ENCODE peak calls at places on chromosomes 11 and 22, in nine cellular contexts. Z is dorsolateral prefrontal cortex; L is CD4-positive, alpha-beta memory T cell; E is mesenchymal stem cell; B is GM23248; W is right lobe of liver; I is pancreas; N is esophagus squamous epithelium; U is SK-N-MC. X is an unnamed sample.

GRCh38 chr22:24494535-24495364 is at the start of gene UPB1:
- DNase-seq in L (no peak), E (no peak), I (no peak), Z (no peak), W (peak), B (no peak), U (no peak), N (no peak), X (no peak)

GRCh38 chr11:94791216-94791889 is 23.2 kb downstream of the AMOTL1 start:
- DNase-seq in L (no peak), I (no peak), E (no peak), W (no peak), N (no peak), Z (no peak), U (no peak), B (peak), X (peak)

GRCh38 chr11:132962026-132962425 is 570.3 kb downstream of the OPCML start:
- DNase-seq in B (peak), L (no peak), I (no peak), E (no peak), N (no peak), W (no peak), U (no peak), Z (peak), X (peak)

GRCh38 chr11:132114185-132114584 is 743.8 kb downstream of the NTM start:
- DNase-seq in L (no peak), Z (peak), N (no peak), U (no peak), B (peak), W (peak), E (no peak), I (peak), X (peak)

GRCh38 chr11:355581-356458 is 13.5 kb upstream of the B4GALNT4 start:
- DNase-seq in N (peak), E (peak), Z (no peak), W (peak), I (peak), L (peak), U (peak), B (peak), X (peak)

GRCh38 chr11:114082415-114082748 is 22.9 kb downstream of the ZBTB16 start:
- DNase-seq in E (peak), Z (no peak), U (no peak), B (peak), I (no peak), L (no peak), N (no peak), W (no peak), X (peak)

GRCh38 chr11:2426826-2427521 is 17.3 kb downstream of the TRPM5 start:
- DNase-seq in U (no peak), Z (no peak), W (no peak), B (no peak), I (no peak), E (no peak), N (no peak), L (no peak), X (no peak)

GRCh38 chr11:102295045-102295444 is 22.2 kb upstream of the BIRC3 start:
- DNase-seq in U (no peak), B (no peak), W (no peak), E (no peak), I (no peak), Z (no peak), N (no peak), L (no peak), X (no peak)

GRCh38 chr11:67118059-67118766 is 850 bp upstream of the KDM2A start:
- DNase-seq in Z (peak), W (peak), L (peak), N (no peak), E (no peak), I (peak), U (no peak), B (peak), X (peak)

GRCh38 chr22:47862394-47862793 is 1099.9 kb downstream of the TBC1D22A start:
- DNase-seq in Z (no peak), L (no peak), B (no peak), E (no peak), N (no peak), U (no peak), W (no peak), I (no peak), X (no peak)

GRCh38 chr11:57457643-57458023 is 2.7 kb upstream of the RTN4RL2 start:
- DNase-seq in U (no peak), B (no peak), Z (no peak), I (no peak), L (no peak), E (no peak), N (no peak), W (no peak), X (no peak)

GRCh38 chr22:32729368-32729767 is 72.1 kb upstream of the TIMP3 start:
- DNase-seq in W (no peak), E (no peak), L (no peak), Z (no peak), B (no peak), U (no peak), I (no peak), N (no peak), X (no peak)

GRCh38 chr11:73359930-73360742 is 16.1 kb upstream of the RELT start:
- DNase-seq in Z (no peak), B (peak), L (no peak), N (no peak), W (no peak), I (no peak), U (no peak), E (no peak), X (peak)

GRCh38 chr22:30169002-30169401 is 77.6 kb downstream of the LIF start:
- DNase-seq in U (no peak), W (no peak), B (no peak), Z (no peak), E (no peak), L (peak), I (no peak), N (no peak), X (no peak)

GRCh38 chr11:121692236-121692635 is 239.5 kb upstream of the SORL1-AS1 start:
- DNase-seq in N (no peak), I (no peak), B (no peak), L (no peak), U (no peak), Z (no peak), E (no peak), W (no peak), X (no peak)

GRCh38 chr11:85826096-85826855 is 15.3 kb upstream of the SYTL2 start:
- DNase-seq in I (no peak), E (peak), B (peak), U (no peak), N (no peak), W (peak), Z (peak), L (no peak), X (peak)

GRCh38 chr22:30667092-30667485 is 586 bp downstream of the DUSP18 start:
- DNase-seq in B (peak), N (no peak), U (no peak), I (no peak), L (peak), W (no peak), E (no peak), Z (no peak), X (no peak)

GRCh38 chr11:5289696-5290095 is 12.1 kb downstream of the OR51B4 start:
- DNase-seq in I (no peak), W (no peak), Z (no peak), U (no peak), L (no peak), B (peak), N (no peak), E (no peak), X (no peak)

GRCh38 chr22:31579835-31580242 is 82.2 kb downstream of the PISD start:
- DNase-seq in N (no peak), U (no peak), I (no peak), W (no peak), E (no peak), L (no peak), B (no peak), Z (no peak), X (peak)

GRCh38 chr11:66221726-66222236 is 46.7 kb upstream of the RAB1B start:
- DNase-seq in I (no peak), U (no peak), L (no peak), W (no peak), E (peak), N (no peak), B (peak), Z (no peak), X (no peak)

GRCh38 chr11:92383430-92383829 is 158.8 kb downstream of the FAT3 start:
- DNase-seq in N (no peak), U (no peak), I (no peak), E (peak), L (no peak), Z (no peak), W (no peak), B (peak), X (peak)

GRCh38 chr11:117686711-117687110 is 110.3 kb downstream of the DSCAML1 start:
- DNase-seq in L (no peak), E (no peak), I (no peak), Z (no peak), W (no peak), N (no peak), B (peak), U (no peak), X (no peak)

GRCh38 chr11:44839458-44840084 is 111.1 kb downstream of the TP53I11 start:
- DNase-seq in W (no peak), N (no peak), B (no peak), E (no peak), L (no peak), I (no peak), U (no peak), Z (no peak), X (no peak)

GRCh38 chr11:74464746-74465145 is 2.6 kb downstream of the KCNE3 start:
- DNase-seq in W (no peak), N (no peak), L (no peak), E (no peak), B (no peak), I (no peak), Z (no peak), U (no peak), X (no peak)

GRCh38 chr22:46549971-46550641 is 12.7 kb upstream of the CELSR1 start:
- DNase-seq in Z (no peak), U (no peak), I (no peak), W (no peak), E (no peak), B (no peak), N (no peak), L (no peak), X (no peak)

GRCh38 chr11:70073188-70073817 is 4.8 kb upstream of the ANO1 start:
- DNase-seq in U (no peak), W (no peak), E (no peak), N (no peak), L (no peak), Z (no peak), B (peak), I (no peak), X (peak)

GRCh38 chr11:112280268-112281126 is 19.8 kb upstream of the PLET1 start:
- DNase-seq in I (peak), L (peak), E (peak), Z (peak), W (peak), N (no peak), B (peak), U (no peak), X (peak)

GRCh38 chr11:112281776-112282175 is 21.1 kb upstream of the PLET1 start:
- DNase-seq in L (no peak), Z (no peak), U (no peak), E (no peak), N (no peak), W (no peak), B (no peak), I (no peak), X (no peak)

GRCh38 chr11:112278803-112279202 is 18.1 kb upstream of the PLET1 start:
- DNase-seq in U (no peak), L (no peak), I (no peak), N (no peak), E (no peak), Z (no peak), W (no peak), B (no peak), X (no peak)

GRCh38 chr11:112277937-112278336 is 17.3 kb upstream of the PLET1 start:
- DNase-seq in N (no peak), Z (no peak), W (no peak), B (peak), L (no peak), U (no peak), I (no peak), E (no peak), X (peak)

GRCh38 chr11:112279901-112280267 is 19.2 kb upstream of the PLET1 start:
- DNase-seq in Z (peak), U (no peak), W (peak), I (peak), N (no peak), B (peak), E (peak), L (peak), X (peak)
- H3K4me3 ChIP-seq in Z (peak), U (peak), W (peak), I (peak), N (peak), B (peak), E (no peak), L (peak), X (peak)

GRCh38 chr11:118939948-118940598 is 14.3 kb upstream of the BCL9L start:
- DNase-seq in E (peak), Z (no peak), L (no peak), I (no peak), U (no peak), W (peak), N (no peak), B (peak), X (peak)
- H3K4me3 ChIP-seq in E (no peak), Z (no peak), L (no peak), I (no peak), U (peak), W (no peak), N (no peak), B (no peak), X (no peak)

DNA sequence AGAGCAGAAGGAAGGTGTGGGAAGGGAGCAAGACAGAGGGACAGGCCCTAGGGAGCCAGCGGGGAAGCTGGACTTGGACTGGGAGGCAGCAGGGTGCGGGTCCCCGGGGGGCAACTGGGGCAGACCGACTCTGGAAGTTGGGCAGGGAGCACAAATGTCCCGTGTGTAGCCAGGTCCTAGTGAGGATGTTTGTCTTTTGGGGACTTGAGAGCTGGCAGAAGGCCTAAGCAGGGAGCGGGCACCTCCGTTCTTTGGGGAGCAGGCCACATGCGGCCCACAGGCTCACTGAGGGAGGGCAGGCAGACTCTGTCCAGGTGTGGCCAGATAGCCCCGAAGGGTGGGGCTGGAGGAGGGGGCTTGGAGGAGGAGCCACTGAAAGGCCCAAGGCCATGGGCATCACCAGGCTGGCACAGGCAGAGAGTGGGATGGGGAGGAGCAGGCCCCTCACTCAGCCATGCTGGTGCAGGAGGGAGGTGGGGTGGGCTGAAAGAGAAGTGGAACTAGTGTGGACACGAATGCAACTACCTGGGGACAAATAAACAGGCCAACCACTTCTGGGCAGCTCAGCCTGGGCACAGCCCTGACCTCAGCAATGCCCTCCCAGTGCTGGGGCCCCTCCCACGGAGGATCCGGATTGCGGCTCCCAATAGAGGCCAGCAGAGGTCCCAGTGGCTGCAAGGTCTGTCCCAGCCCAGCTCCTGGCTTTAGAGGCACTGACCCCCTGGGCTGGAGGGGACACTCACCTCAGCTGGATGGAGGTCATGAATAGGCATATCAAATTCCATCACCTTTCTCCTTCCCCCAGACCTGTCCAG is 1.3 kb upstream of the SCARF2 start:
- DNase-seq in W (no peak), L (no peak), I (no peak), Z (no peak), N (no peak), U (no peak), B (peak), E (peak), X (no peak)
- H3K4me3 ChIP-seq in W (no peak), L (no peak), I (no peak), Z (no peak), N (peak), U (peak), B (peak), E (no peak), X (peak)

GRCh38 chr11:11995601-11996000 is 12.8 kb downstream of the DKK3 start:
- DNase-seq in B (no peak), Z (no peak), U (no peak), L (peak), I (no peak), E (no peak), W (no peak), N (no peak), X (no peak)

GRCh38 chr11:11993814-11994213 is 14.6 kb downstream of the DKK3 start:
- DNase-seq in W (peak), L (no peak), I (no peak), B (peak), N (no peak), Z (peak), U (no peak), E (peak), X (peak)

GRCh38 chr11:11996321-11997174 is 11.9 kb downstream of the DKK3 start:
- DNase-seq in N (no peak), E (no peak), I (no peak), L (no peak), B (no peak), W (no peak), U (no peak), Z (peak), X (no peak)

GRCh38 chr11:12001152-12001551 is 7.3 kb downstream of the DKK3 start:
- DNase-seq in N (no peak), W (no peak), E (no peak), B (no peak), U (no peak), Z (no peak), I (peak), L (no peak), X (no peak)

GRCh38 chr11:11998091-11998781 is 10.2 kb downstream of the DKK3 start:
- DNase-seq in L (no peak), Z (no peak), N (no peak), E (peak), I (no peak), B (peak), W (no peak), U (no peak), X (peak)
- H3K4me3 ChIP-seq in L (peak), Z (no peak), N (peak), E (no peak), I (no peak), B (peak), W (no peak), U (no peak), X (peak)

GRCh38 chr22:37419916-37420655 is 7.2 kb downstream of the ELFN2 start:
- DNase-seq in U (no peak), B (peak), I (no peak), E (peak), W (no peak), Z (no peak), L (no peak), N (no peak), X (no peak)
- H3K4me3 ChIP-seq in U (no peak), B (peak), I (no peak), E (peak), W (no peak), Z (peak), L (peak), N (peak), X (peak)